ENCODE peak calls at places on chromosomes 7 and 10, in five cellular contexts. L is gastrocnemius medialis, U is HCT116, Q is A549, N is heart left ventricle. B is an unnamed sample.

GRCh38 chr10:110504111-110504735 is 6.5 kb downstream of the DUSP5 start:
- DNase-seq in L (no peak), U (no peak), Q (peak; percentile 38), N (peak; percentile 53), B (no peak)

GRCh38 chr10:52424343-52424742 is 110.3 kb downstream of the DKK1 start:
- DNase-seq in L (no peak), U (no peak), Q (no peak), N (no peak), B (no peak)

GRCh38 chr7:47336178-47337020 is 245.5 kb downstream of the TNS3 start:
- DNase-seq in L (peak; percentile 79), U (no peak), Q (no peak), N (peak; percentile 72), B (peak; percentile 90)

GRCh38 chr7:153399554-153399940 is 640.0 kb downstream of the ACTR3B start:
- DNase-seq in L (no peak), U (no peak), Q (no peak), N (no peak), B (no peak)

GRCh38 chr7:94375167-94375566 is 19.5 kb upstream of the COL1A2 start:
- DNase-seq in L (no peak), U (no peak), Q (no peak), N (peak; percentile 50), B (peak; percentile 52)

GRCh38 chr10:26430641-26431163 is 7.4 kb upstream of the APBB1IP start:
- DNase-seq in L (no peak), U (no peak), Q (no peak), N (no peak), B (no peak)

GRCh38 chr7:145665499-145666258 is 450.9 kb upstream of the CNTNAP2 start:
- DNase-seq in L (no peak), U (no peak), Q (no peak), N (no peak), B (no peak)

GRCh38 chr7:111518264-111518663 is 44.0 kb downstream of the IMMP2L start:
- DNase-seq in L (no peak), U (no peak), Q (no peak), N (no peak), B (no peak)

DNA sequence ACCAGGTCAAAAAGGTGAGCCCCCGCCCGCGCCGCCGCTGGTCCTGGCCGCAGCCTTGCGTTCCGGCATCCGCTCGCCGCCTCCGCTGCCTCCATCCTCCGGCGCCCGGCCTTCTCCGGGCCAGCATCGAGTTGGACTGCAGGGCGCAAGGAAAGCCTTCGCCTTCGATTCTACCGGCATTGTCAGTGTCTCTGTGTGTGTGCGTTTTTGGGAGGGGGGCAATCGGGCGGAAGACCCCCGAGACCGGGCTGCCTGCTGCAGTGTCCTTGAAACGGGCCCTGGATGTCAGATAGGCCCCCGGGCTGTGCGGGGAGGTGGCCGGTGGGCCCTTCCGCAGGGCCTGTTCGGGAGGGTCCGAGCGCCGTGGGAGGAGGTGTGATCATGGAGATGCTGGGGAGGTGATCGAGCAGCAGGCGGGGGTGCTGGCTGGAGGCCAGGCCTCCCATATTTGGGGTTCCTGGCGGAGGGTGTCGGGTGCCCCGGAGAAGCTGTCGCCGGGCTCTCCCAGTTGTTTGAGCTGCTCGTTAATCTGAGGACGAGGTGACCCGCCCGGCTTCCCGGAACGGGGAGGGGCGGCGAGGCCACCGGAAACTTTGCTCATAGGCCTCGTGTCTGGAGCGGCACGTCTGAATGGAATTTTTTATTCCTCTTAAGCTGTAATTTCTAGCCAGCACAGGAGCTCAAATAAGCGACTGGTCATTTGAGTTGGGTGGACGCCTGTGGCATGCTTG is 40.9 kb downstream of the HK1 start:
- DNase-seq in L (peak; percentile 79), U (no peak), Q (peak; percentile 34), N (peak; percentile 95), B (peak; percentile 84)
- TF ChIP-seq POLR2A in L (peak; percentile 4), U (no peak), Q (no peak), N (peak; percentile 49), B (no peak)

GRCh38 chr7:74029991-74030415 is 2.0 kb downstream of the ELN start:
- DNase-seq in L (no peak), U (no peak), Q (no peak), N (no peak), B (no peak)
- H3K4me3 ChIP-seq in L (peak overlapping the region; percentile 17), U (no peak overlapping the region), Q (no peak overlapping the region), N (peak overlapping the region; percentile 56), B (no peak overlapping the region)

DNA sequence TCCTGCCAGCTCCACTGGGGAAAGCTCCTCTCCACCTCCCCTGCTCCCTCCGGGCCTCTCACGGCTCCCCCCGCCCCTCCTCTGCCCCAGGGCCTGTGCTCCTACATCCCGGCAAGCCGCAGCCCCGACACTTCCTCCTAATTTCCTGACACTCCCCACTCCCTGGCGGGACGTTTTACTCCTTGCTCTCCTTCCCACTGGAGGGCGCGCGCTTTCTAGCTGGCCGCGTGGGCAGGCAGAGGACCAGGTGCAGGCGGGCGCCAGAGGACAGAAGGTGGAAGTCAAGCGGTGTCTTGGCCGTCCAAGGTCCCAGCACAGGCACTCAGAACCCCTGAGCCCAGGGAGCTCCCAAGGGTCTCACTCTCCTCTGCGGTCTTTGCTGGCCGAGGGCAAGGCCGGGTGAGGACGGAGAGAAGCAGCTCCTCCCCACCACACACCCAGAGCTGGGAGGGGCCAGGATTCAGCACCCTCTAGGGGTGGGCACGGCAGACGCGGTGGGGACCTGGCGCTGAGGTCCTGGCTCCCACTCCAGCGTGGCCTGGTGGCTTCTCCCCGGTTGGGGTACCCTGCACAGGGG is 19.1 kb downstream of the ADAM8 start:
- DNase-seq in L (peak; percentile 33), U (no peak), Q (peak; percentile 78), N (peak; percentile 73), B (peak; percentile 94)
- TF ChIP-seq CTCF in L (no peak), U (peak; percentile 59), Q (peak; percentile 66), N (peak; percentile 26), B (no peak)

DNA sequence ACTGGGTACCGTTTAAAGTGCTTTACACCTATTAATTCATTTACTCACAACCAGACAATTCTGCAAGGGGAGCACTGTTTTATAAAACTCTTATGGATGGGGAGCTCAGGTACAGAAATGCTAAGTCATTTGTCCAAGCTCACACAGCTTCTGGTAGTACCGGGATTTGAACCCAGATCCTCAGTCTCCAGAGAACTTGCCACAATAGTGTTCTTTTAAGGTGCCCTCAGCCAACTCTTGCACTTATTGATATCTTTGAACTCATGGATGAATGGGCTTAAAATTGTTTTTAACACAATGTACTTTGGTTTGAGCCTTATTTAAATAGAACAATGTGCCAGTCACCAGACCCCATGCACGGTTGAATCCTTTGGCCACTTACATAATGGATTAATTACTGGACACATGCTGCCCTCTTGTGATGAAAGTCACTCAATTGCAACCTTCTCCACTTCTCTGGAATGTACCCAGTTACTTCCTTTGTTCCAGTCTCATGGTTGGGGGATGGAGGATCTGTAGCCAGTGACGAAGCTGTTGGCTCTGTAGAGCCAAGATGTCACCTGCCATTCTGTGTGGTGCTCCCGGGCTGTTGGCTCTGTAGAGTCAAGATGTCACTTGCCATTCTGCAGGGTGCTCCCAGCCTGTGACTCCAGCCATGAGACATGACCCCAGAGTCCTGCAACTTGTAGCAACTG is 65.6 kb downstream of the NOD1 start:
- DNase-seq in L (no peak), U (peak; percentile 68), Q (peak; percentile 85), N (no peak), B (no peak)
- TF ChIP-seq POLR2A in L (no peak), U (no peak), Q (no peak), N (no peak), B (no peak)

B was measured in lower leg skin.